ENCODE peak calls at places on chromosomes 12 and 14, in eight cellular contexts. Z, S, R, G, L, T, J and Y are unnamed samples.

GRCh38 chr12:53709671-53710070 is 17.6 kb downstream of the CALCOCO1 start:
- DNase-seq in T (no peak), G (no peak), L (no peak), J (no peak), Z (no peak), S (no peak), R (no peak), Y (no peak)

GRCh38 chr14:89572566-89573398 is 155.7 kb upstream of the FOXN3 start:
- DNase-seq in G (no peak), L (no peak), R (no peak), Z (no peak), T (no peak), J (peak; percentile 61), S (no peak), Y (no peak)

GRCh38 chr14:99131632-99132271 is 140.2 kb downstream of the BCL11B start:
- DNase-seq in L (no peak), R (peak; percentile 18), J (no peak), Z (no peak), S (peak; percentile 10), T (no peak), G (no peak), Y (no peak)

GRCh38 chr12:109533487-109533740 is 39.9 kb downstream of the MMAB start:
- DNase-seq in S (no peak), Z (no peak), J (peak; percentile 23), T (no peak), L (no peak), G (no peak), R (no peak), Y (no peak)

GRCh38 chr12:42779186-42779859 is 189.8 kb upstream of the PRICKLE1 start:
- DNase-seq in T (no peak), R (peak; percentile 29), J (peak; percentile 58), Z (no peak), S (no peak), L (no peak), G (no peak), Y (no peak)

GRCh38 chr12:33634544-33634943 is 194.9 kb upstream of the SYT10 start:
- DNase-seq in S (no peak), G (no peak), J (no peak), Z (no peak), R (no peak), L (no peak), T (no peak), Y (no peak)

GRCh38 chr12:102603021-102603420 is 122.7 kb upstream of the IGF1 start:
- DNase-seq in S (no peak), G (no peak), J (no peak), L (no peak), T (no peak), Z (no peak), R (no peak), Y (no peak)

GRCh38 chr12:76450690-76451089 is 102.5 kb upstream of the BBS10 start:
- DNase-seq in G (no peak), R (no peak), S (no peak), L (no peak), T (peak; percentile 90), Z (no peak), J (no peak), Y (peak; percentile 89)

GRCh38 chr14:55329999-55330710 is 58.9 kb downstream of the FBXO34 start:
- DNase-seq in L (no peak), T (no peak), R (no peak), Z (no peak), J (no peak), G (no peak), S (no peak), Y (no peak)

GRCh38 chr14:32043624-32044023 is 33.5 kb upstream of the ARHGAP5 start:
- DNase-seq in R (no peak), T (no peak), L (no peak), S (no peak), Z (no peak), G (no peak), J (no peak), Y (no peak)

GRCh38 chr14:91417983-91418386 is 365 bp upstream of the CCDC88C start:
- DNase-seq in T (no peak), L (no peak), G (no peak), S (peak; percentile 61), R (no peak), J (peak; percentile 58), Z (no peak), Y (no peak)

GRCh38 chr12:69066420-69067373 is 133.7 kb upstream of the CPM start:
- DNase-seq in R (no peak), L (peak; percentile 30), J (no peak), T (no peak), S (no peak), Z (no peak), G (no peak), Y (no peak)

DNA sequence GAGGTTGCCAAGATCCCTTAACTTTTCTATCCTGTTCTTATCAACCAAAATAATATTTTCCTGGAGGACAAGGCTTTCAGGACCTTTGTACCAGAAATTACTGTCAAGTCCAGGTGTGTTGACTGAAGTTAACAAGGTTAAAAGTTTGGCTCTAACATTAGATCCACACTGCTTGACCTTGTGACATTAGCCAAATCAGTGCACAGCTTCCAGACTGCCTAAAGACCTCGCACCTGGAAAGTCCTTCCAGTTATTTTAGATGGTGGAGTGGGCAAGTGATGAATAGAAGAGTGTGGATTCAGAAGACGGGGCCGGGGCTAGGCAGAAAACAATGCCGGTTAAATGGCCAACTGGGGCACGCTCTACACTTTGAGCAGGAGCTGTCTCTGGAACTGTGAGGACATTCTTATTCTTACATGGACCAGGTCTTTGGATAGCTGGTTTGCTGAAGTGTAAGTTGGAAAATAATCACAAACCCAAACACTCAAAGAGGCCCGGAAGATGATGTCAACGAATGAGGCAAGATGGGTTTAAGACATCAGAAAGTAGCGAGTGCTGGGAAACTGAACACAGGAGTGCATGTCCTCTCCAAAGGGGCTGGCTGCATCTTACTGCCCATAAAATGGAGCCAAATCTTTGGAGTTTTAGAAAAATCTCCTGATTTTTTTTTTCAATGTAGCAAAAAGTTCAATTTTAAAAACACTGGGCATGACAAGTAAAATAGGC is 56.3 kb downstream of the NIN start:
- DNase-seq in G (no peak), Z (no peak), S (no peak), T (peak; percentile 38), L (no peak), R (no peak), J (no peak), Y (no peak)
- H3K27ac ChIP-seq in G (no peak overlapping the region), Z (peak overlapping the region; percentile 69), S (peak overlapping the region; percentile 76), T (peak overlapping the region; percentile 86), L (no peak overlapping the region), R (no peak overlapping the region), J (peak overlapping the region; percentile 48), Y (peak overlapping the region; percentile 54)

DNA sequence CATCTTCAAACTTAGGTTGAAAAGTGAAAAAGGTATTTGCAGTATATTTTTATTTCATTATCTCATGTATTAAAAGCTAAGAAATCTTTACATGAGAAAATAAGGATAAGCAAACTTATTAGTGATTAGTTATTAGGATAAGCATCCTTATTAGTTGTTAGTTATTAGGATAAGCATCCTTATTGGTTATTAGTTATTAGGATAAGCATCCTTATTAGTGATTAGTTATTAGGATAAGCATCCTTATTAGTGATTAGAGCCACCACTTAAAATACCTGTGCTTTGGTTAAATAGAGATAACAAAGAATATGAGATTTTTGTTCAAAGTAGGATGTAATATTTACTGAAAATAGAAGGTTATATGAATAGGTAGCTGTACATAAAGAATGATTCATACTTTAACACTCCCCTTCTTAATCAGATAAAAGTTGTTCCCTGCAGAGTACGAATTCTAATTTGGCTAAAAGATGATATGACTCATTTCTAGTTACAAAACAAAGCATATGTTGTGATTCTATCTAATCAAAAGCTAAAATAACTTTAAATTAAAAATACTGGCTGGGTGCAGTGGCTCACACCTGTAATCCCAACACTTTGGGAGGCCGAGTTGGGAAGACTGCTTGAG is 56.4 kb downstream of the KDM5A start:
- DNase-seq in J (no peak), Z (no peak), G (no peak), R (no peak), L (no peak), S (no peak), T (no peak), Y (no peak)
- H3K36me3 ChIP-seq in J (peaks cover 7% of the 10 kb centered on the region), Z (no peaks in the 10 kb centered on the region), G (peaks cover 7% of the 10 kb centered on the region), R (peaks cover 19% of the 10 kb centered on the region), L (peaks cover 36% of the 10 kb centered on the region), S (peaks cover 91% of the 10 kb centered on the region), T (peaks cover 91% of the 10 kb centered on the region), Y (peaks cover 28% of the 10 kb centered on the region)

GRCh38 chr12:12818693-12819092 is 5.5 kb downstream of the DDX47 start:
- DNase-seq in G (no peak), T (no peak), Z (no peak), S (no peak), R (no peak), J (no peak), L (no peak), Y (no peak)

GRCh38 chr12:12821975-12822374 is 8.8 kb downstream of the DDX47 start:
- DNase-seq in R (no peak), G (no peak), J (no peak), T (no peak), Z (no peak), L (no peak), S (no peak), Y (no peak)

GRCh38 chr12:12817611-12818010 is 4.5 kb downstream of the DDX47 start:
- DNase-seq in Z (no peak), G (no peak), T (no peak), J (no peak), L (no peak), S (no peak), R (no peak), Y (no peak)

GRCh38 chr12:12819752-12820311 is 6.7 kb downstream of the DDX47 start:
- DNase-seq in G (no peak), T (peak; percentile 90), L (no peak), R (no peak), S (no peak), Z (no peak), J (no peak), Y (peak; percentile 95)

DNA sequence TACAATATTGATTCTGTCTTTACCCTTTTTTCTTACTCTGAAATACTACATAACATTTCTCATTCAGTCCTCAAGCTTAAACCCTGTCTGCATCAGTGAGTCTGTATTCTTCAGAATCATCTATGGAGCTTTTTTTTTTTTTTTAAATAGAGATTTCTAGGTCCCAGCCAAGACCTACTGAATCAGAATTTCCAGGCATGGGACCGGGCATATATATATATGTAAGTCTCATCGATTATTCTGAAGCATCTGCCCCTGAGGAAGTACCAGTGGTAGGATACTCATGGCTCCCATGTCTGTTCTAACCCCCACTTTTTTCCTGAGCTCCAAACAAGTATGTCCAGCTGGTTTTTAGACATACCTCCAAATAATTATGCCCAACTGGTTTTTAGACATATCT is 6.1 kb downstream of the DDX47 start:
- DNase-seq in T (no peak), Z (no peak), R (no peak), G (no peak), S (no peak), J (no peak), L (no peak), Y (no peak)
- H3K27ac ChIP-seq in T (peak overlapping the region; percentile 98), Z (peak overlapping the region; percentile 82), R (no peak overlapping the region), G (peak overlapping the region; percentile 51), S (peak overlapping the region; percentile 44), J (no peak overlapping the region), L (peak overlapping the region; percentile 74), Y (peak overlapping the region; percentile 87)

DNA sequence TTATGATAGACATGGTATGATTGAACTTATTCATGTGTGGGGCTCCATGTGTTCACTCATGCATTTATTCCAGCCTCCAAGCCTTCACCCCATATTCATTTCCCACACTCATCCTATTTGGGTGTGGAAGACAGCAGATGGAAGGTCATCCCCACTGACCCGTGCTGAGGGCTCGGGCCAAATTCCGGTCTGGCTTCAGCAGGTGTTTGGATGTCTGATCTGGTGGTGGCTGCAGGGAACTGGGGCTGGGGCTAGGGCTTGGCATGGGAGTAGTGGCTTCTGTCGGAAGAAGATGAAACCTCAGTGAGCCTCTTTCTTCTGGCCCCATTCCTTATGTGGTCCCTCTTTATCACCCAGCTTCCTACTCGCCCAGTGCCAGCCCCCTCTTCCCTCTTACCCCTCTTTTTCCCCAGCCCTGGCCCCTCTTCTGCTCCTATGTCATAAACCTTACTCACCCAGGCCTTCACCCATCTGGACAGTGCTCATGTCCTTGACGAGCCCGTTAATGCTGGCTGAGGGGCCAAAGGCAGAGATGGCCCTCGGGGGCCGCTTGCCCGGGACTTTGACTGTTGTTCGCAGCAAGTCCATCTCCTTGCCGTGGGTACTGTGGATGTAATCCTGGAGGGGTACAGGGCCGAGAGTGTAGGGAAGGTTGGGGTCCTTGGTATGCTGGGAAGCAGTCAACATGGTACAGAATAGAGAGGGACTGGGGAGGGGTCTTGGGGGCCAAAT is 8.0 kb downstream of the AGAP2 start:
- DNase-seq in J (no peak), Z (no peak), S (no peak), R (no peak), L (no peak), G (no peak), T (no peak), Y (no peak)
- H3K36me3 ChIP-seq in J (no peaks in the 10 kb centered on the region), Z (no peaks in the 10 kb centered on the region), S (peaks cover 59% of the 10 kb centered on the region), R (peaks cover 7% of the 10 kb centered on the region), L (no peaks in the 10 kb centered on the region), G (no peaks in the 10 kb centered on the region), T (no peaks in the 10 kb centered on the region), Y (no peaks in the 10 kb centered on the region)